ENCODE peak calls at places on chromosomes 1 and 21, in nine cellular contexts. One of them, this sample, is unnamed.

GRCh38 chr1:221188531-221188930 is 309.3 kb downstream of the HLX start:
- DNase-seq in astrocyte of the spinal cord: no peak
- DNase-seq in fibroblast of the aortic adventitia: peak
- DNase-seq in epithelial cell of esophagus: no peak
- DNase-seq in OCI-LY7: no peak
- DNase-seq in ovary: no peak
- DNase-seq in fibroblast of lung: peak
- DNase-seq in mesothelial cell of epicardium: no peak
- DNase-seq in foreskin fibroblast: no peak
- DNase-seq in this sample: no peak

GRCh38 chr1:93960641-93961147 is 51.5 kb upstream of the GCLM start:
- DNase-seq in mesothelial cell of epicardium: no peak
- DNase-seq in foreskin fibroblast: no peak
- DNase-seq in epithelial cell of esophagus: peak
- DNase-seq in OCI-LY7: no peak
- DNase-seq in astrocyte of the spinal cord: no peak
- DNase-seq in fibroblast of the aortic adventitia: peak
- DNase-seq in fibroblast of lung: no peak
- DNase-seq in ovary: no peak
- DNase-seq in this sample: no peak

GRCh38 chr1:55468438-55468837 is 253.3 kb upstream of the USP24 start:
- DNase-seq in ovary: no peak
- DNase-seq in fibroblast of lung: peak
- DNase-seq in epithelial cell of esophagus: no peak
- DNase-seq in foreskin fibroblast: peak
- DNase-seq in astrocyte of the spinal cord: no peak
- DNase-seq in fibroblast of the aortic adventitia: peak
- DNase-seq in OCI-LY7: no peak
- DNase-seq in mesothelial cell of epicardium: no peak
- DNase-seq in this sample: no peak

GRCh38 chr1:153490272-153491051 is 30.0 kb upstream of the S100A7 start:
- DNase-seq in foreskin fibroblast: peak
- DNase-seq in fibroblast of lung: peak
- DNase-seq in ovary: peak
- DNase-seq in astrocyte of the spinal cord: peak
- DNase-seq in epithelial cell of esophagus: peak
- DNase-seq in OCI-LY7: no peak
- DNase-seq in fibroblast of the aortic adventitia: peak
- DNase-seq in mesothelial cell of epicardium: no peak
- DNase-seq in this sample: no peak

GRCh38 chr1:12126781-12127180 is 40.0 kb upstream of the TNFRSF1B start:
- DNase-seq in astrocyte of the spinal cord: no peak
- DNase-seq in epithelial cell of esophagus: no peak
- DNase-seq in OCI-LY7: no peak
- DNase-seq in fibroblast of lung: no peak
- DNase-seq in foreskin fibroblast: no peak
- DNase-seq in ovary: no peak
- DNase-seq in mesothelial cell of epicardium: no peak
- DNase-seq in fibroblast of the aortic adventitia: no peak
- DNase-seq in this sample: no peak

GRCh38 chr1:8473892-8474300 is 156.0 kb downstream of the SLC45A1 start:
- DNase-seq in fibroblast of lung: no peak
- DNase-seq in fibroblast of the aortic adventitia: no peak
- DNase-seq in astrocyte of the spinal cord: no peak
- DNase-seq in foreskin fibroblast: no peak
- DNase-seq in ovary: no peak
- DNase-seq in OCI-LY7: no peak
- DNase-seq in mesothelial cell of epicardium: no peak
- DNase-seq in epithelial cell of esophagus: no peak
- DNase-seq in this sample: no peak

GRCh38 chr1:228647523-228648444 is 87.5 kb upstream of the RHOU start:
- DNase-seq in foreskin fibroblast: peak
- DNase-seq in fibroblast of the aortic adventitia: peak
- DNase-seq in ovary: peak
- DNase-seq in OCI-LY7: peak
- DNase-seq in astrocyte of the spinal cord: peak
- DNase-seq in fibroblast of lung: peak
- DNase-seq in epithelial cell of esophagus: peak
- DNase-seq in mesothelial cell of epicardium: no peak
- DNase-seq in this sample: peak

GRCh38 chr21:19224090-19224489 is 820.5 kb upstream of the TMPRSS15 start:
- DNase-seq in OCI-LY7: no peak
- DNase-seq in fibroblast of lung: no peak
- DNase-seq in mesothelial cell of epicardium: no peak
- DNase-seq in foreskin fibroblast: no peak
- DNase-seq in fibroblast of the aortic adventitia: no peak
- DNase-seq in epithelial cell of esophagus: no peak
- DNase-seq in astrocyte of the spinal cord: no peak
- DNase-seq in ovary: no peak
- DNase-seq in this sample: no peak

GRCh38 chr1:11514366-11514765 is 35.4 kb downstream of the DISP3 start:
- DNase-seq in epithelial cell of esophagus: no peak
- DNase-seq in ovary: no peak
- DNase-seq in OCI-LY7: no peak
- DNase-seq in fibroblast of the aortic adventitia: no peak
- DNase-seq in astrocyte of the spinal cord: no peak
- DNase-seq in mesothelial cell of epicardium: no peak
- DNase-seq in foreskin fibroblast: no peak
- DNase-seq in fibroblast of lung: no peak
- DNase-seq in this sample: no peak

GRCh38 chr1:55827350-55827749 is 612.2 kb upstream of the USP24 start:
- DNase-seq in ovary: no peak
- DNase-seq in foreskin fibroblast: peak
- DNase-seq in fibroblast of the aortic adventitia: peak
- DNase-seq in mesothelial cell of epicardium: no peak
- DNase-seq in epithelial cell of esophagus: peak
- DNase-seq in fibroblast of lung: peak
- DNase-seq in OCI-LY7: no peak
- DNase-seq in astrocyte of the spinal cord: peak
- DNase-seq in this sample: no peak

GRCh38 chr1:156151093-156151688 is 2.2 kb upstream of the SEMA4A start:
- DNase-seq in foreskin fibroblast: no peak
- DNase-seq in ovary: no peak
- DNase-seq in epithelial cell of esophagus: peak
- DNase-seq in OCI-LY7: peak
- DNase-seq in astrocyte of the spinal cord: no peak
- DNase-seq in mesothelial cell of epicardium: no peak
- DNase-seq in fibroblast of lung: peak
- DNase-seq in fibroblast of the aortic adventitia: peak
- DNase-seq in this sample: no peak

GRCh38 chr1:214933375-214933774 is 149.2 kb upstream of the KCNK2 start:
- DNase-seq in epithelial cell of esophagus: peak
- DNase-seq in fibroblast of the aortic adventitia: no peak
- DNase-seq in foreskin fibroblast: peak
- DNase-seq in astrocyte of the spinal cord: no peak
- DNase-seq in ovary: no peak
- DNase-seq in fibroblast of lung: no peak
- DNase-seq in mesothelial cell of epicardium: no peak
- DNase-seq in OCI-LY7: no peak
- DNase-seq in this sample: no peak

GRCh38 chr1:16088996-16089395 is 15.5 kb upstream of the FAM131C start:
- DNase-seq in foreskin fibroblast: peak
- DNase-seq in ovary: no peak
- DNase-seq in astrocyte of the spinal cord: peak
- DNase-seq in fibroblast of lung: peak
- DNase-seq in OCI-LY7: no peak
- DNase-seq in fibroblast of the aortic adventitia: peak
- DNase-seq in mesothelial cell of epicardium: no peak
- DNase-seq in epithelial cell of esophagus: peak
- DNase-seq in this sample: no peak

DNA sequence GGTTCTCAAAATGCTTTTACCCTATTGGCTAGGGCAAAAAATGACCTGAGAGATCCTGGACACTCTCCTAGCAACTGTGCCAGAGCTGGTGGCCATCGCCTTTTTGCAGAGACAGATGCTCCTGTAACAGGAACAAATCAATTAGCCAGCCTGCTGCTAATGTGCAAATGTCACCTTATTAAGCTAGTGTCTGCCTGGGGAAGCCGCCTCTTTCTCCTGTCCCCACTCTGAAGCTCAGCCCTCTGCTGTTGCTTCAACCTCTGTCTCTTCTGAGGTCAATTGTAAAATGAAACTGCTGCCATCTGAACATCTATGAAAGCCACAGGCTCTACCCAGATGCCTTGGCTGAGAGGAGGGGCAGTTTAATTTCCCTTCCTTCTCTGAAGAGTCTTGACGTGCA is 85.5 kb upstream of the CACNA1E start:
- DNase-seq in mesothelial cell of epicardium: no peak
- DNase-seq in fibroblast of the aortic adventitia: no peak
- DNase-seq in epithelial cell of esophagus: no peak
- DNase-seq in foreskin fibroblast: no peak
- DNase-seq in ovary: no peak
- DNase-seq in OCI-LY7: no peak
- DNase-seq in fibroblast of lung: no peak
- DNase-seq in astrocyte of the spinal cord: no peak
- DNase-seq in this sample: peak
- TF ChIP-seq CTCF in mesothelial cell of epicardium: no peak
- TF ChIP-seq CTCF in fibroblast of the aortic adventitia: no peak
- TF ChIP-seq CTCF in epithelial cell of esophagus: no peak
- TF ChIP-seq CTCF in foreskin fibroblast: no peak
- TF ChIP-seq CTCF in ovary: no peak
- TF ChIP-seq CTCF in OCI-LY7: no peak
- TF ChIP-seq CTCF in fibroblast of lung: no peak
- TF ChIP-seq CTCF in astrocyte of the spinal cord: no peak
- TF ChIP-seq CTCF in this sample: no peak

GRCh38 chr1:111761717-111762116 is 6.0 kb downstream of the DDX20 start:
- DNase-seq in foreskin fibroblast: no peak
- DNase-seq in astrocyte of the spinal cord: no peak
- DNase-seq in fibroblast of the aortic adventitia: no peak
- DNase-seq in mesothelial cell of epicardium: no peak
- DNase-seq in OCI-LY7: no peak
- DNase-seq in epithelial cell of esophagus: no peak
- DNase-seq in fibroblast of lung: no peak
- DNase-seq in ovary: no peak
- DNase-seq in this sample: no peak

GRCh38 chr1:111756124-111756513 is 418 bp downstream of the DDX20 start:
- DNase-seq in OCI-LY7: no peak
- DNase-seq in foreskin fibroblast: no peak
- DNase-seq in ovary: no peak
- DNase-seq in fibroblast of the aortic adventitia: no peak
- DNase-seq in fibroblast of lung: no peak
- DNase-seq in mesothelial cell of epicardium: peak
- DNase-seq in epithelial cell of esophagus: no peak
- DNase-seq in astrocyte of the spinal cord: no peak
- DNase-seq in this sample: no peak

GRCh38 chr1:111755321-111756123 is at the start of gene DDX20:
- DNase-seq in epithelial cell of esophagus: peak
- DNase-seq in OCI-LY7: peak
- DNase-seq in mesothelial cell of epicardium: peak
- DNase-seq in foreskin fibroblast: peak
- DNase-seq in ovary: peak
- DNase-seq in astrocyte of the spinal cord: peak
- DNase-seq in fibroblast of lung: peak
- DNase-seq in fibroblast of the aortic adventitia: peak
- DNase-seq in this sample: peak

GRCh38 chr1:111754964-111755320 is 759 bp upstream of the DDX20 start:
- DNase-seq in mesothelial cell of epicardium: no peak
- DNase-seq in epithelial cell of esophagus: peak
- DNase-seq in fibroblast of the aortic adventitia: peak
- DNase-seq in fibroblast of lung: peak
- DNase-seq in astrocyte of the spinal cord: peak
- DNase-seq in OCI-LY7: peak
- DNase-seq in ovary: no peak
- DNase-seq in foreskin fibroblast: peak
- DNase-seq in this sample: peak

DNA sequence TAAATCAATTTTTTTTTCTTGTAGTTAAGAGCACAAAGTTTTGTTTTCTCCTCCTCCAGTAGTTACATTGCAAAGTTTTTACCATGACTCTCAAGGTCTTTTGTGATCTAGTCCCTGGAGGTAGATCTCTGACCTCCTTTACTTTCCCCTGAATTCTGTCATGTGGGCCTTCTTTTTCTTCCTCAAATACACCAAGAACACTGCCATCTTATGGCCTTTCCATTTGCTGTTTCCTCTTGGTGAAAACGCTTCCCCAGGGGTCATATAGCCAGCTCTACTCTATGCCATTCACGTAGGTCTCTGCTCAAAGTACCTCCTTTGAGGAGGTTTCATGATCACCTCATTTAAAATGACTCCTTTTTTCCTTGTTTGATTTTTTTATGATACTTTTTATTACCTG is 2.7 kb downstream of the DDX20 start:
- DNase-seq in astrocyte of the spinal cord: no peak
- DNase-seq in mesothelial cell of epicardium: no peak
- DNase-seq in foreskin fibroblast: no peak
- DNase-seq in OCI-LY7: peak
- DNase-seq in fibroblast of lung: no peak
- DNase-seq in ovary: no peak
- DNase-seq in epithelial cell of esophagus: no peak
- DNase-seq in fibroblast of the aortic adventitia: no peak
- DNase-seq in this sample: no peak
- TF ChIP-seq CTCF in astrocyte of the spinal cord: no peak
- TF ChIP-seq CTCF in mesothelial cell of epicardium: no peak
- TF ChIP-seq CTCF in foreskin fibroblast: no peak
- TF ChIP-seq CTCF in OCI-LY7: peak
- TF ChIP-seq CTCF in fibroblast of lung: peak
- TF ChIP-seq CTCF in ovary: no peak
- TF ChIP-seq CTCF in epithelial cell of esophagus: peak
- TF ChIP-seq CTCF in fibroblast of the aortic adventitia: no peak
- TF ChIP-seq CTCF in this sample: no peak

DNA sequence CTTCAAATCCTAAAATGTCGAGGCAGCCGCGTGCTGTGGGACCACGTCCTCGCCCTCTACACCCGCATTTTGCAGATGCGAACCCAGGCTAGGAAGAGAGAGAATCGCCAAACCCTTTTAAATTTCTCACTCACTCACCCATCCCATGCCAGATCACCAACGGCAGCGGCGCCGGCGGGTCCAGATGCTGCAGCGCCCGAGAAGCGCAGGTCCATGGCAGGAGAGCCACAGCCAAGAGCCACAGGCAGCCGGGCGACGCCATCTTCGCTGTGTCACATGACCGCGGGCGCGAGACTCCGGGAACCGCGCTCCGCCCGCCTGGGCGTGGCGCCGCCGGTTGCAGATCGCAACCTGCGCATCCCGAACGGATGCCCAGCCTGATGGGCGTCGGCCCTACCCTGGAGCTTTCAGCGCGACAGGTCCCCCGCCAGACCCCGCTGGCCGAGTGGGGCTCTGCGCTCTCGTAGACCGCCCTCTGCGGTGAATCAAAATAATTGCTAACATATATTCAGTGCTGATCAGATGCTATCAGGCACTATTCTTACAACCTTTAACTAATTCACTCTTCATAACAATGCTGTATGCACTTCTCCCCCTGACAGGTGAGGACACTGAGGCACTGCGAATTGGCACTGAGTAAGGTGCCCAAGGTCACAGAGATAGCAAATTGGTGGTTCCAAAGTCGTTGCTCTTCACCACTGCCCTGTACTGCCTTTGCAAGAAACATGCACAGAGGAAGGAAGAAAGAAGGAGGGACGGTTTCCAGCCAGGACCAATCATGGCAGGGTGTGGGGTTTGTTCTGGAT is at the start of gene PPT1:
- DNase-seq in epithelial cell of esophagus: peak
- DNase-seq in OCI-LY7: peak
- DNase-seq in mesothelial cell of epicardium: peak
- DNase-seq in fibroblast of the aortic adventitia: peak
- DNase-seq in foreskin fibroblast: peak
- DNase-seq in fibroblast of lung: peak
- DNase-seq in ovary: peak
- DNase-seq in astrocyte of the spinal cord: peak
- DNase-seq in this sample: peak
- TF ChIP-seq CTCF in epithelial cell of esophagus: no peak
- TF ChIP-seq CTCF in OCI-LY7: peak
- TF ChIP-seq CTCF in mesothelial cell of epicardium: no peak
- TF ChIP-seq CTCF in fibroblast of the aortic adventitia: peak
- TF ChIP-seq CTCF in foreskin fibroblast: peak
- TF ChIP-seq CTCF in fibroblast of lung: peak
- TF ChIP-seq CTCF in ovary: no peak
- TF ChIP-seq CTCF in astrocyte of the spinal cord: peak
- TF ChIP-seq CTCF in this sample: no peak

GRCh38 chr1:45508295-45509151 is 8.4 kb downstream of the MMACHC start:
- DNase-seq in fibroblast of the aortic adventitia: peak
- DNase-seq in epithelial cell of esophagus: no peak
- DNase-seq in mesothelial cell of epicardium: no peak
- DNase-seq in OCI-LY7: peak
- DNase-seq in fibroblast of lung: peak
- DNase-seq in ovary: no peak
- DNase-seq in astrocyte of the spinal cord: no peak
- DNase-seq in foreskin fibroblast: no peak
- DNase-seq in this sample: no peak
- TF ChIP-seq CTCF in fibroblast of the aortic adventitia: peak
- TF ChIP-seq CTCF in epithelial cell of esophagus: peak
- TF ChIP-seq CTCF in mesothelial cell of epicardium: no peak
- TF ChIP-seq CTCF in OCI-LY7: peak
- TF ChIP-seq CTCF in fibroblast of lung: no peak
- TF ChIP-seq CTCF in ovary: no peak
- TF ChIP-seq CTCF in astrocyte of the spinal cord: no peak
- TF ChIP-seq CTCF in foreskin fibroblast: peak
- TF ChIP-seq CTCF in this sample: no peak